ENCODE peak calls at places on chromosome 9, in ten cellular contexts. S is IMR-90, E is AG10803, V is HFF-Myc, Z is MCF 10A, W is fibroblast of pulmonary artery, R is NB4, U is A549, A is fibroblast of mammary gland, O is nephron progenitor cell. D is an unnamed sample.

GRCh38 chr9:133113928-133114351 is 7.1 kb downstream of the RALGDS start:
- DNase-seq in S (peak; percentile 5), E (no peak), V (no peak), Z (no peak), W (no peak), R (no peak), U (no peak), A (no peak), O (peak; percentile 56), D (no peak)

GRCh38 chr9:68755752-68756151 is 50.7 kb downstream of the PIP5K1B start:
- DNase-seq in S (no peak), E (no peak), V (no peak), Z (no peak), W (no peak), R (no peak), U (no peak), A (no peak), O (no peak), D (no peak)

GRCh38 chr9:12753931-12754330 is 20.9 kb upstream of the LURAP1L start:
- DNase-seq in S (no peak), E (no peak), V (no peak), Z (no peak), W (no peak), R (no peak), U (no peak), A (no peak), O (no peak), D (no peak)

GRCh38 chr9:32554107-32554506 is 1.7 kb upstream of the TOPORS start:
- DNase-seq in S (peak; percentile 29), E (peak; percentile 15), V (no peak), Z (peak; percentile 9), W (peak; percentile 60), R (peak; percentile 83), U (no peak), A (peak; percentile 43), O (no peak), D (no peak)

GRCh38 chr9:107174441-107174840 is 108.6 kb upstream of the RAD23B start:
- DNase-seq in S (no peak), E (peak; percentile 49), V (no peak), Z (no peak), W (peak; percentile 24), R (peak; percentile 13), U (no peak), A (peak; percentile 26), O (no peak), D (no peak)

GRCh38 chr9:71734953-71735352 is 33.4 kb downstream of the CEMIP2 start:
- DNase-seq in S (no peak), E (no peak), V (no peak), Z (no peak), W (no peak), R (no peak), U (no peak), A (no peak), O (no peak), D (no peak)

GRCh38 chr9:75000835-75001234 is 27.3 kb downstream of the CARNMT1 start:
- DNase-seq in S (no peak), E (no peak), V (no peak), Z (no peak), W (no peak), R (no peak), U (no peak), A (no peak), O (no peak), D (no peak)

GRCh38 chr9:96654450-96655197 is 493 bp downstream of the PRXL2C start:
- DNase-seq in S (peak; percentile 86), E (peak; percentile 89), V (peak; percentile 71), Z (peak; percentile 69), W (peak; percentile 95), R (peak; percentile 82), U (peak; percentile 71), A (peak; percentile 93), O (peak; percentile 66), D (peak; percentile 80)

GRCh38 chr9:129954868-129955550 is 88.0 kb downstream of the FNBP1 start:
- DNase-seq in S (peak; percentile 33), E (no peak), V (no peak), Z (no peak), W (peak; percentile 67), R (peak; percentile 82), U (no peak), A (no peak), O (no peak), D (no peak)

GRCh38 chr9:131616983-131617604 is 71.8 kb downstream of the PRRT1B start:
- DNase-seq in S (no peak), E (no peak), V (no peak), Z (peak; percentile 30), W (peak; percentile 53), R (no peak), U (no peak), A (no peak), O (no peak), D (no peak)

GRCh38 chr9:72882117-72882775 is 70.6 kb downstream of the ALDH1A1 start:
- DNase-seq in S (no peak), E (peak; percentile 19), V (no peak), Z (no peak), W (no peak), R (no peak), U (no peak), A (no peak), O (no peak), D (no peak)

GRCh38 chr9:106887066-106887465 is 24.1 kb downstream of the ZNF462 start:
- DNase-seq in S (no peak), E (no peak), V (no peak), Z (no peak), W (peak; percentile 27), R (no peak), U (no peak), A (no peak), O (no peak), D (no peak)

GRCh38 chr9:27086818-27087680 is 22.0 kb upstream of the TEK start:
- DNase-seq in S (peak; percentile 90), E (peak; percentile 64), V (no peak), Z (peak; percentile 24), W (peak; percentile 76), R (no peak), U (no peak), A (peak; percentile 35), O (no peak), D (no peak)

GRCh38 chr9:131423171-131423581 is 29.3 kb downstream of the PRRC2B start:
- DNase-seq in S (peak; percentile 91), E (peak; percentile 68), V (no peak), Z (peak; percentile 94), W (peak; percentile 83), R (no peak), U (peak; percentile 58), A (peak; percentile 82), O (peak; percentile 46), D (no peak)

GRCh38 chr9:97954550-97954989 is 16.6 kb upstream of the HEMGN start:
- DNase-seq in S (no peak), E (no peak), V (no peak), Z (peak; percentile 64), W (peak; percentile 26), R (peak; percentile 57), U (peak; percentile 76), A (peak; percentile 14), O (peak; percentile 34), D (peak; percentile 72)
- TF ChIP-seq CTCF in S (peak; percentile 27), E (peak; percentile 46), V (peak; percentile 58), Z (peak; percentile 69), W (peak; percentile 53), R (peak; percentile 68), U (peak; percentile 57), A (peak; percentile 46), O (peak; percentile 51), D (peak; percentile 75)

DNA sequence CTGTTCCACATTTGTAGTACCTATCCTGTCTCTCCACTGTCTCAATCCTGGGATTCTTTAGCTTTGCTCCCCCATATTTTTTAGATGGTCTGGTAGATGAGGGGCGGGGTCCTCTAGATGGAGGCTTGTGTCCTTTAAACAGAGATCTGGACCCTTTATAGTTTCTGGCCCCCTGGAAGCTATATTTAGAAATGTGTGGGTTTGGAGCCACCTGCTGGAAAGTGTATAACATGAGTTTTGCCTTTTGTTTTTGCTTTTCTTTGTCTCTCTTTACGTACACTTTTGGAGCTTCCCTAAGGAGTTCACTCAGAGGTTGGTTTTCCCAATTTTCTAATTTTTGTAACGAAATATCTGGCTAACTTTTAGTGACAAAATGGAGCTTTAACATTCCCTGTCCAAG is 110.7 kb downstream of the CFAP95 start:
- DNase-seq in S (no peak), E (no peak), V (no peak), Z (peak; percentile 29), W (peak; percentile 46), R (peak; percentile 0), U (no peak), A (no peak), O (peak; percentile 8), D (no peak)
- TF ChIP-seq CTCF in S (peak; percentile 43), E (peak; percentile 38), V (peak; percentile 39), Z (peak; percentile 38), W (peak; percentile 59), R (no peak), U (peak; percentile 64), A (peak; percentile 46), O (peak; percentile 42), D (no peak)

GRCh38 chr9:37639109-37639748 is 11.5 kb upstream of the FRMPD1 start:
- DNase-seq in S (peak; percentile 43), E (peak; percentile 15), V (no peak), Z (peak; percentile 43), W (peak; percentile 15), R (no peak), U (no peak), A (peak; percentile 26), O (no peak), D (no peak)

GRCh38 chr9:37636511-37637474 is 14.0 kb upstream of the FRMPD1 start:
- DNase-seq in S (no peak), E (no peak), V (no peak), Z (no peak), W (no peak), R (no peak), U (no peak), A (no peak), O (no peak), D (no peak)

GRCh38 chr9:37641331-37641730 is 9.4 kb upstream of the FRMPD1 start:
- DNase-seq in S (no peak), E (no peak), V (no peak), Z (no peak), W (no peak), R (no peak), U (no peak), A (no peak), O (no peak), D (no peak)

GRCh38 chr9:37643214-37643613 is 7.5 kb upstream of the FRMPD1 start:
- DNase-seq in S (no peak), E (no peak), V (no peak), Z (no peak), W (no peak), R (no peak), U (no peak), A (no peak), O (no peak), D (no peak)

DNA sequence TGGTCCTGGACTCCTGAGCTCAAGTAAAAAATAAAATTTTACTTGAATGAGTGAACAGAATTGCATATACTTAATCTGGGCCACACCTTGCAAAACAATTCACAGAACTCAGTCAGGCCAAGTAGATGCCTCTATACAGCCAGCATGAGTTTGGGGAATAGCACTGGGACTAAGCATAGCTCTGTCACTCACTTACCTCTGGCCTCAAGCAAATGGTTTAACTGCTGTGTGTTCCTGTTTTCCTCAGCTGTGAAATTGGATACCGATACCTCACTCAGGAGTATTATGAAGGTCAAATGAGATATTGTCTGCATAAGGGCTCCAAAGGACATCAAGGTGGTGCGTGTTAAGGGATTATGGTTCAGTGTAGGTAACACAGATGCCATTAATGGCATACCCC is 10.9 kb upstream of the FRMPD1 start:
- DNase-seq in S (no peak), E (no peak), V (no peak), Z (no peak), W (no peak), R (no peak), U (no peak), A (no peak), O (no peak), D (no peak)
- TF ChIP-seq CTCF in S (no peak), E (no peak), V (no peak), Z (no peak), W (no peak), R (no peak), U (no peak), A (no peak), O (no peak), D (no peak)

GRCh38 chr9:127698985-127699670 is 7.7 kb upstream of the CFAP157 start:
- DNase-seq in S (peak; percentile 92), E (peak; percentile 97), V (peak; percentile 94), Z (peak; percentile 97), W (peak; percentile 98), R (no peak), U (peak; percentile 98), A (peak; percentile 98), O (peak; percentile 88), D (peak; percentile 93)
- TF ChIP-seq CTCF in S (no peak), E (no peak), V (no peak), Z (no peak), W (no peak), R (no peak), U (no peak), A (no peak), O (no peak), D (no peak)